ENCODE peak calls at places on chromosome 18, in five cellular contexts. V is choroid plexus epithelial cell, X is fibroblast of lung, Z is B cell, O is AG09319. B is an unnamed sample.

GRCh38 chr18:48777026-48777736 is 173.6 kb downstream of the SMAD7 start:
- DNase-seq in V (peak), X (peak), Z (peak), O (no peak), B (peak)

GRCh38 chr18:79569720-79570119 is 109.9 kb upstream of the CTDP1 start:
- DNase-seq in V (no peak), X (no peak), Z (peak), O (no peak), B (no peak)

GRCh38 chr18:12085136-12085535 is 8.5 kb upstream of the ANKRD62 start:
- DNase-seq in V (no peak), X (no peak), Z (no peak), O (no peak), B (no peak)

GRCh38 chr18:58611471-58612131 is 17.3 kb downstream of the ALPK2 start:
- DNase-seq in V (peak), X (peak), Z (no peak), O (no peak), B (no peak)

GRCh38 chr18:12744103-12744502 is 41.3 kb downstream of the PSMG2 start:
- DNase-seq in V (peak), X (peak), Z (no peak), O (no peak), B (no peak)

GRCh38 chr18:45916302-45916701 is 50.8 kb downstream of the EPG5 start:
- DNase-seq in V (no peak), X (no peak), Z (no peak), O (no peak), B (no peak)

GRCh38 chr18:62033756-62034155 is 140.9 kb upstream of the RNF152 start:
- DNase-seq in V (no peak), X (no peak), Z (no peak), O (no peak), B (no peak)

GRCh38 chr18:8140841-8141501 is 468.3 kb upstream of the RAB12 start:
- DNase-seq in V (peak), X (peak), Z (no peak), O (no peak), B (no peak)

GRCh38 chr18:31581498-31582197 is 10.0 kb upstream of the TTR start:
- DNase-seq in V (peak), X (peak), Z (no peak), O (no peak), B (no peak)

GRCh38 chr18:68494802-68495560 is 219.9 kb downstream of the TMX3 start:
- DNase-seq in V (peak), X (peak), Z (no peak), O (peak), B (no peak)

GRCh38 chr18:21453512-21453862 is 147.0 kb downstream of the ESCO1 start:
- DNase-seq in V (peak), X (peak), Z (no peak), O (no peak), B (no peak)

GRCh38 chr18:37430346-37431076 is 135.1 kb downstream of the CELF4 start:
- DNase-seq in V (no peak), X (no peak), Z (no peak), O (no peak), B (no peak)

GRCh38 chr18:69109686-69110085 is 291.0 kb upstream of the DOK6 start:
- DNase-seq in V (peak), X (peak), Z (no peak), O (no peak), B (no peak)

GRCh38 chr18:69943021-69943420 is 4.7 kb downstream of the CD226 start:
- DNase-seq in V (peak), X (no peak), Z (no peak), O (no peak), B (no peak)

GRCh38 chr18:22124970-22125369 is 44.4 kb upstream of the GATA6 start:
- DNase-seq in V (no peak), X (no peak), Z (no peak), O (no peak), B (no peak)

GRCh38 chr18:11310476-11311086 is 161.2 kb upstream of the PIEZO2 start:
- DNase-seq in V (peak), X (no peak), Z (no peak), O (no peak), B (no peak)

GRCh38 chr18:11148655-11149440 is 521 bp downstream of the PIEZO2 start:
- DNase-seq in V (no peak), X (no peak), Z (no peak), O (no peak), B (no peak)

GRCh38 chr18:8943900-8944870 is 158.3 kb upstream of the NDUFV2 start:
- DNase-seq in V (peak), X (peak), Z (no peak), O (no peak), B (no peak)

GRCh38 chr18:50143891-50144290 is 51.1 kb downstream of the MYO5B start:
- DNase-seq in V (no peak), X (no peak), Z (no peak), O (no peak), B (no peak)

GRCh38 chr18:35816003-35816402 is 156.5 kb upstream of the RMP24 start:
- DNase-seq in V (no peak), X (no peak), Z (no peak), O (no peak), B (no peak)

GRCh38 chr18:71799016-71799673 is 745.0 kb downstream of the CBLN2 start:
- DNase-seq in V (peak), X (peak), Z (no peak), O (peak), B (no peak)

GRCh38 chr18:8287184-8287885 is 321.9 kb upstream of the RAB12 start:
- DNase-seq in V (no peak), X (no peak), Z (no peak), O (no peak), B (no peak)

GRCh38 chr18:26524002-26524401 is 24.4 kb downstream of the KCTD1 start:
- DNase-seq in V (no peak), X (no peak), Z (no peak), O (no peak), B (no peak)

GRCh38 chr18:44130365-44130942 is 550.2 kb upstream of the SETBP1 start:
- DNase-seq in V (peak), X (peak), Z (peak), O (no peak), B (no peak)

DNA sequence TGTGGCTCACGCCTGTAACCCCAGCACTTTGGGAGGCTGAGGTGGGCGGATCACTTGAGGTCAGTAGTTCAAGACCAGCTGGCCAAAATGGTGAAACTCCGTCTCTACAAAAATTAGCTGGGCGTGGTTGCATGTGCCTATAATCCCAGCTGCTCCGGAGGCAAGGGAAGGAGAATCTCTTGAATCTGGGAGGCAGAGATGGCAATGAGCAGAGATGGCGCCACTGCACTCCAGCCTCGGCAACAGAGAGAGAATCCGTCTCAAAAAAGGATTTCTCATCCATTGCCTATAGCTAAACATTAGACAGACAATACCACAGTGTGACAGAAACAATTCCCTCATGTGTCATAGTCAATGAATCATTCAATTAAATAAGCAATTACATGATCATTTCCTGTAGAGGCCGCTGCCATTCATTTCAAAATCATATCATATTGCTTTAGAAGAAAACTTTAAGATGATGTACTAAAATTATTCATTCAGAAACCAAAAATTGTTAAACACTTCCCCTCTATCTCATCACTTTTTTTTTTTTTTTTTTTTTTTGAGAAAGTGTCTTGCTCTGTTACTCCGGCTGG is 69.5 kb upstream of the TGIF1 start:
- DNase-seq in V (peak), X (peak), Z (no peak), O (no peak), B (no peak)
- TF ChIP-seq CTCF in V (peak), X (peak), Z (peak), O (peak), B (no peak)

GRCh38 chr18:54223568-54224241 is 764 bp downstream of the MBD2 start:
- DNase-seq in V (peak), X (peak), Z (peak), O (peak), B (no peak)

GRCh38 chr18:54220406-54220805 is 4.1 kb downstream of the MBD2 start:
- DNase-seq in V (no peak), X (no peak), Z (no peak), O (no peak), B (no peak)

GRCh38 chr18:54222922-54223567 is 1.4 kb downstream of the MBD2 start:
- DNase-seq in V (no peak), X (no peak), Z (peak), O (no peak), B (no peak)

GRCh38 chr18:54228364-54228763 is 3.9 kb upstream of the MBD2 start:
- DNase-seq in V (no peak), X (no peak), Z (no peak), O (no peak), B (no peak)

DNA sequence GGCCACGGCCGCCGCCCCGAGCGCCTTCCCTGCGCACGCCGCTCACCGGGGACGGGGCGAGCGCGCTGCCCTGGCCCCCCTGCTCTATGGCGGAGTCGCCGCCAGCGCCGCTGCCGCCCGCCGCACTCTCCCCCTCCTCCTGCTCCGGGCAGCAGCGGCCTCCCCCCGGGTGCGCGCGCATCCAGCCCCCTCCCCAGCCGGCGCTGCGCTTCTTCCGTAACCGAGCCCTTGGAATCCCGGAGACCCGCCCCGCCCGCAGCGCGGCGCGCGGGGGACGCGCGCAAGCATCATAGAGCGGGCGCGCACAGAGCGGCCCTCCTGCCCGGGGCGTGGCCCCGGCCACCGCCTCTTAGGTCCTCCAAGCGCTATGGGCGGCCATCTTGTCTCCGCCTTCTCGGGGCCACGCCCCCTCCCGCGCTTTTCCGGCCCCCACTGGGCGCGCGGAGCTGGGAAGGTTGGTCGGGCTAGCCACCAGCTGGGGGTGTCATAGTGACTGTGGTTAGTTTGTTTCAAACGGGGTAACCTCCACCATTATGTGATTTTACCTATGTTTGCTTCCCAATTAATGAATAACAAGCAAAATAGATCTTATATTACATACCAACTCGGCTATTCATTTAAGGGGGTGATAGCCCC is at the start of gene MBD2:
- DNase-seq in V (peak), X (peak), Z (peak), O (peak), B (peak)
- TF ChIP-seq CTCF in V (peak), X (no peak), Z (peak), O (peak), B (peak)

GRCh38 chr18:24544141-24544498 is 83.7 kb downstream of the HRH4 start:
- DNase-seq in V (peak), X (no peak), Z (no peak), O (no peak), B (no peak)
- TF ChIP-seq CTCF in V (peak), X (peak), Z (no peak), O (peak), B (peak)

DNA sequence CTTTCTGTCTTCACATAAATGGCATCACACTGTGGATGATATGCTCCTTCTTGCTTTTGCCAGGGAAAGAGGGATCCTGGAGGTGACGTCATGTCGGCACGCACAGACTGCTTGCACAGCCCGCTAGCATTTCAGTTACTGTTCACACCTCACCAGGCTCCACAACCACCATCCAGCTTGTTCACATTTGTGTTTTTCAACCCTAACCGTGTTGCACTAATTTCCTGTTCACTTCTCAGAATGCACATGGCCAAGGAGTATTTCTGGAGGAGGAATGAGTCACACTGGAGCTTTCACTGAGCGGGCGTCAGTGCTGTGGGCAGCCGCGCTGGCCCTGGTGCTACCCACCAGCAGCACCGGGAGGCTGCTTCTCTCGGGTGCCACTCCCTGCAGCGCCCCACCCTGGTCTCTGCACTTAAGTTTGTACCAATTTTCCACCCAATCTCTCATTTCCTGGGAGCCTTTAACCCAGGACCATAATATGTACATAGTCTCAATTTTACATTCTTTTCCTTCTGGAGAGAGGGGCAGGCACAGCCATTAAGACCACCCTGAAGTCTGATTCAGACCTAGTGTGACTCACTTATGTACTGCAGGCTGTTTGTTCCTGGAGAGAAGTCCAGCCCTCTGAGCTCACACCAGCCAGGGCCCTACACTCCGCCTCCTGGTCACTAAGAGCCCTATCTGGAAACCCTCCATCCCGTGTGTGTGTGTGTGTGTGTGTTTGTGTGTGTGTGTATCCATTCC is 65.1 kb downstream of the MBP start:
- DNase-seq in V (peak), X (peak), Z (no peak), O (peak), B (no peak)
- TF ChIP-seq CTCF in V (peak), X (no peak), Z (no peak), O (no peak), B (no peak)

DNA sequence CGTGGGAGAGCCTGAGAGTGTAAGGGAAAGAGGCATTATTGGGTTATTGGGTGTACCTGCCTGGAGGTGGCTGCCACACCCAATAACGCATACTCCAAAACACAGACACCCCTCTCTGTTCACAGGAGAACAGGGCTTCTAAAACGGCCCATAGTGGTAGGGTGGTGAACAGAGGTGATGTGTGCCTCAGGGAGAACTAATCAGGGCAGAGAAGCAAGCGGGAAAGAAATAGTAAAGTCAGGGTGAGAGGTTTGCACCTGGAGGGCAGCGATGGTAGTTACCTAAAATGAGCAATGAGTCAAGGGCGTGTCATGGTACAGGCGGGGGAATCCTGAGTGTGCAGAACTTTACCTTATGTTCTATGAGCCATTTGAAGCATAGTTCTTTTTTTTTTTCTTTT is 21.5 kb upstream of the VPS4B start:
- DNase-seq in V (no peak), X (no peak), Z (no peak), O (no peak), B (no peak)
- TF ChIP-seq CTCF in V (no peak), X (no peak), Z (no peak), O (no peak), B (no peak)

GRCh38 chr18:3230401-3231334 is 10.9 kb upstream of the MYOM1 start:
- DNase-seq in V (peak), X (no peak), Z (no peak), O (no peak), B (no peak)
- TF ChIP-seq CTCF in V (no peak), X (no peak), Z (no peak), O (no peak), B (no peak)

GRCh38 chr18:75316826-75317225 is 106.2 kb downstream of the TSHZ1 start:
- DNase-seq in V (no peak), X (no peak), Z (no peak), O (no peak), B (no peak)

GRCh38 chr18:75317300-75317699 is 106.7 kb downstream of the TSHZ1 start:
- DNase-seq in V (no peak), X (no peak), Z (no peak), O (no peak), B (no peak)

GRCh38 chr18:75317723-75318122 is 107.1 kb downstream of the TSHZ1 start:
- DNase-seq in V (no peak), X (no peak), Z (no peak), O (no peak), B (no peak)

GRCh38 chr18:75314606-75315005 is 104.0 kb downstream of the TSHZ1 start:
- DNase-seq in V (no peak), X (no peak), Z (no peak), O (no peak), B (no peak)

GRCh38 chr18:75314117-75314516 is 103.5 kb downstream of the TSHZ1 start:
- DNase-seq in V (no peak), X (no peak), Z (no peak), O (no peak), B (no peak)
- TF ChIP-seq CTCF in V (peak), X (no peak), Z (no peak), O (no peak), B (peak)

GRCh38 chr18:47531759-47532158 is 280.3 kb upstream of the SKOR2 start:
- DNase-seq in V (no peak), X (no peak), Z (no peak), O (no peak), B (no peak)
- TF ChIP-seq CTCF in V (no peak), X (no peak), Z (no peak), O (no peak), B (no peak)